ENCODE peak calls at places on chromosomes 4 and X, in seven cellular contexts. K is transverse colon, R is stomach, H is suprapubic skin, B is K562, F is sigmoid colon, Q is HCT116. V is an unnamed sample.

GRCh38 chrX:15158736-15159406 is 111.0 kb downstream of the ASB9 start:
- DNase-seq in H (no peak), F (no peak), Q (no peak), K (no peak), R (no peak), B (no peak), V (no peak)

GRCh38 chrX:15465347-15465746 is 27.8 kb downstream of the PIR start:
- DNase-seq in H (no peak), B (no peak), F (peak; percentile 70), K (no peak), R (no peak), Q (no peak), V (no peak)

GRCh38 chr4:188400456-188400855 is 261.2 kb downstream of the TRIML1 start:
- DNase-seq in F (no peak), R (no peak), B (no peak), K (no peak), H (no peak), Q (no peak), V (no peak)

GRCh38 chrX:71210829-71211228 is 12.2 kb upstream of the GJB1 start:
- DNase-seq in H (no peak), K (no peak), B (no peak), R (no peak), F (no peak), Q (no peak), V (no peak)

GRCh38 chr4:3879681-3880594 is 113.8 kb downstream of the ADRA2C start:
- DNase-seq in H (peak; percentile 67), Q (no peak), R (peak; percentile 26), F (no peak), B (no peak), K (no peak), V (peak; percentile 83)

GRCh38 chr4:139331185-139331584 is 28.9 kb upstream of the NDUFC1 start:
- DNase-seq in R (no peak), K (no peak), Q (no peak), F (no peak), B (no peak), H (no peak), V (no peak)

GRCh38 chr4:38308728-38309315 is 348.6 kb downstream of the PTTG2 start:
- DNase-seq in H (no peak), B (no peak), Q (no peak), K (no peak), R (no peak), F (no peak), V (no peak)

GRCh38 chr4:53267026-53267425 is 98.8 kb downstream of the SCFD2 start:
- DNase-seq in B (no peak), Q (no peak), R (no peak), H (no peak), F (no peak), K (no peak), V (no peak)

GRCh38 chrX:50606300-50606950 is 135.8 kb upstream of the DGKK start:
- DNase-seq in R (no peak), B (no peak), F (no peak), Q (no peak), K (no peak), H (no peak), V (no peak)

GRCh38 chrX:22122510-22122909 is 90.4 kb downstream of the PHEX start:
- DNase-seq in Q (no peak), F (no peak), B (no peak), K (no peak), H (no peak), R (no peak), V (no peak)

GRCh38 chr4:92059615-92060014 is 244.2 kb upstream of the GRID2 start:
- DNase-seq in R (no peak), Q (no peak), K (no peak), B (no peak), F (no peak), H (no peak), V (no peak)

GRCh38 chr4:185868983-185869938 is 57.3 kb upstream of the SORBS2 start:
- DNase-seq in H (no peak), Q (no peak), K (no peak), F (no peak), R (no peak), B (no peak), V (no peak)

GRCh38 chr4:161554372-161554990 is 609.3 kb downstream of the FSTL5 start:
- DNase-seq in B (no peak), Q (no peak), F (no peak), H (no peak), R (no peak), K (no peak), V (no peak)

GRCh38 chrX:38327007-38327774 is at the start of gene RPGR:
- DNase-seq in H (peak; percentile 95), F (peak; percentile 97), K (peak; percentile 95), B (peak; percentile 91), R (peak; percentile 93), Q (peak; percentile 79), V (peak; percentile 97)

GRCh38 chr4:171759274-171759673 is 53.9 kb upstream of the GALNTL6 start:
- DNase-seq in Q (no peak), B (no peak), K (no peak), R (no peak), F (no peak), H (no peak), V (no peak)

GRCh38 chr4:1711055-1711905 is 839 bp downstream of the SLBP start:
- DNase-seq in Q (no peak), F (peak; percentile 83), B (peak; percentile 35), R (peak; percentile 52), K (peak; percentile 63), H (no peak), V (no peak)

GRCh38 chr4:1713003-1713397 is 881 bp upstream of the SLBP start:
- DNase-seq in H (no peak), Q (no peak), B (no peak), K (no peak), F (no peak), R (no peak), V (no peak)

GRCh38 chr4:1714303-1715001 is 2.3 kb upstream of the SLBP start:
- DNase-seq in B (no peak), H (no peak), R (no peak), Q (no peak), F (no peak), K (no peak), V (peak; percentile 38)

GRCh38 chr4:1712216-1713002 is at the start of gene SLBP:
- DNase-seq in R (peak; percentile 99), Q (peak; percentile 93), H (peak; percentile 98), F (peak; percentile 98), B (peak; percentile 90), K (peak; percentile 99), V (peak; percentile 100)

DNA sequence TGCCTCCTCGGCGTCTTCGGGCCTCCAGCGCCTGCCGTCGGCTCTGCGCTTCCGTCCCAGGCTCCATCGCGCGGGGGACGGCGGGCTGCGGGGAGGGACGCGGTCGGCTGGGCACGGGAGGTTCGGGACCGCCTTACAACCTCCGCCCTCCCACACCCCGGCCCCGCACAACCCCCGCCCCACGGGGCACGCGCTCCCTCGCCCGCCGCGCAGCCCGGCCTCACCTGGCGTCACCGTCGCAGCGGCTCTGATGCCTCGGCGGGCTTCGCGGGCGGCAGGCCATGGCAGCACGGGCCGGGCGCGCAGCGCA is 258 bp downstream of the SLBP start:
- DNase-seq in H (no peak), B (peak; percentile 84), R (no peak), K (no peak), F (no peak), Q (no peak), V (no peak)
- TF ChIP-seq POLR2AphosphoS5 in H (no peak), B (no peak), R (no peak), K (no peak), F (no peak), Q (no peak), V (no peak)

GRCh38 chr4:154528866-154529265 is 21.3 kb downstream of the PLRG1 start:
- DNase-seq in R (no peak), B (no peak), H (no peak), Q (no peak), F (no peak), K (no peak), V (no peak)

GRCh38 chr4:154526151-154526550 is 24.0 kb downstream of the PLRG1 start:
- DNase-seq in R (no peak), F (no peak), H (no peak), B (no peak), K (no peak), Q (no peak), V (no peak)

GRCh38 chr4:154534296-154534695 is 15.9 kb downstream of the PLRG1 start:
- DNase-seq in F (no peak), Q (no peak), R (no peak), K (no peak), H (no peak), B (no peak), V (no peak)

GRCh38 chr4:154527308-154527707 is 22.9 kb downstream of the PLRG1 start:
- DNase-seq in K (no peak), H (no peak), R (no peak), F (no peak), Q (no peak), B (no peak), V (no peak)

GRCh38 chr4:154529737-154530136 is 20.5 kb downstream of the PLRG1 start:
- DNase-seq in Q (no peak), K (no peak), F (no peak), R (no peak), H (no peak), B (no peak), V (no peak)
- TF ChIP-seq POLR2A in Q (no peak), K (no peak), F (no peak), R (no peak), H (no peak), B (no peak), V (no peak)

DNA sequence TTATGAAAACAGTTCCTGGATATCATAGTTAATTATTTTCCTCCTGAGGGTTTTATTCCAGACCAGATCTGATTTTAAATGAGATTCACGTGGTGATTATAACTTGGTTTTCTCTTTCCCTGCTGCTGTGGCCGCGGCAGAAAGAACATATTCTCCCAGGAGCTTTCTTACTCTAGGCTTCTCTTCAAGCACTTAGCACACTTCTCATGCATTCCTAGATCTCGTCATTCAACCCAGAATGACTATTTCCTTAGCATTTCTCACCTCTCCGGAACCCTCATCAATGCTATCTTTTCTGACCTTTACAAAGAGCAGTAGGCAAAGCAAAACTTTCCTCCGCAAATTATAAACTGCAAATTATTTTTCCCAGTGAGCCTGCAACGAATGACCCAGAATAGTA is 122.9 kb downstream of the GPAT3 start:
- DNase-seq in B (no peak), K (no peak), Q (no peak), R (no peak), H (no peak), F (no peak), V (no peak)
- H3K27me3 ChIP-seq in B (peaks cover 4% of the 10 kb centered on the region), K (no peaks in the 10 kb centered on the region), Q (no peaks in the 10 kb centered on the region), R (no peaks in the 10 kb centered on the region), H (no peaks in the 10 kb centered on the region), F (no peaks in the 10 kb centered on the region), V (no peaks in the 10 kb centered on the region)

GRCh38 chrX:7156879-7157278 is 8.9 kb upstream of the PUDP start:
- DNase-seq in R (no peak), F (no peak), K (no peak), Q (no peak), B (no peak), H (no peak), V (no peak)

GRCh38 chrX:7158468-7158990 is 10.6 kb upstream of the PUDP start:
- DNase-seq in F (no peak), B (no peak), H (no peak), K (no peak), R (no peak), Q (no peak), V (no peak)

GRCh38 chrX:7155163-7155562 is 7.2 kb upstream of the PUDP start:
- DNase-seq in F (no peak), K (no peak), H (no peak), R (no peak), Q (no peak), B (no peak), V (no peak)

GRCh38 chrX:7163146-7163677 is 15.3 kb upstream of the PUDP start:
- DNase-seq in Q (no peak), R (no peak), B (no peak), F (no peak), H (no peak), K (no peak), V (no peak)

GRCh38 chrX:7159132-7159861 is 11.3 kb upstream of the PUDP start:
- DNase-seq in R (peak; percentile 40), F (no peak), K (peak; percentile 19), B (no peak), H (no peak), Q (no peak), V (no peak)
- TF ChIP-seq POLR2AphosphoS5 in R (peak; percentile 4), F (no peak), K (no peak), B (no peak), H (no peak), Q (no peak), V (no peak)